ENCODE peak calls at places on chromosomes 1 and 21, in five cellular contexts. J is HFF-Myc; U is small intestine; N is activated CD4-positive, alpha-beta T cell treated with anti-CD3 and anti-CD28 coated beads for 36 hours; W is EL. D is an unnamed sample.

GRCh38 chr1:150548632-150549495 is at the start of gene ADAMTSL4:
- DNase-seq in J (no peak), U (peak; percentile 56), N (peak; percentile 67), W (peak; percentile 82), D (peak; percentile 76)

GRCh38 chr1:168135116-168135981 is 1.4 kb downstream of the GPR161 start:
- DNase-seq in J (no peak), U (no peak), N (no peak), W (peak; percentile 41), D (no peak)

GRCh38 chr1:177013273-177013672 is 151.2 kb downstream of the ASTN1 start:
- DNase-seq in J (no peak), U (no peak), N (no peak), W (no peak), D (no peak)

GRCh38 chr1:18109058-18109755 is 1.6 kb downstream of the IGSF21 start:
- DNase-seq in J (no peak), U (no peak), N (no peak), W (no peak), D (peak; percentile 34)

GRCh38 chr1:1168451-1169411 is 4.9 kb upstream of the TTLL10 start:
- DNase-seq in J (no peak), U (no peak), N (no peak), W (no peak), D (no peak)

GRCh38 chr1:85048296-85049064 is at the start of gene MCOLN3:
- DNase-seq in J (no peak), U (peak; percentile 44), N (peak; percentile 62), W (peak; percentile 44), D (peak; percentile 62)

GRCh38 chr1:112808861-112809684 is 93.9 kb upstream of the PPM1J start:
- DNase-seq in J (no peak), U (peak; percentile 71), N (peak; percentile 85), W (peak; percentile 76), D (peak; percentile 79)

GRCh38 chr1:23923592-23924495 is 10.7 kb upstream of the CNR2 start:
- DNase-seq in J (no peak), U (no peak), N (no peak), W (no peak), D (no peak)

GRCh38 chr1:116260621-116261020 is 112.4 kb upstream of the ATP1A1 start:
- DNase-seq in J (no peak), U (peak; percentile 72), N (no peak), W (no peak), D (no peak)

GRCh38 chr1:229341811-229342304 is 989 bp downstream of the CCSAP start:
- DNase-seq in J (no peak), U (no peak), N (no peak), W (no peak), D (no peak)

GRCh38 chr1:156886583-156887302 is 6.8 kb upstream of the PEAR1 start:
- DNase-seq in J (no peak), U (no peak), N (no peak), W (no peak), D (no peak)

GRCh38 chr21:35583566-35584216 is 476.6 kb downstream of the SETD4 start:
- DNase-seq in J (no peak), U (no peak), N (no peak), W (no peak), D (no peak)

GRCh38 chr1:213179784-213180183 is 128.7 kb downstream of the RPS6KC1 start:
- DNase-seq in J (no peak), U (peak; percentile 5), N (no peak), W (no peak), D (no peak)

GRCh38 chr1:222095606-222096475 is 354.0 kb upstream of the DUSP10 start:
- DNase-seq in J (no peak), U (peak; percentile 48), N (peak; percentile 75), W (peak; percentile 20), D (no peak)

GRCh38 chr1:2949966-2950925 is 71.0 kb upstream of the ACTRT2 start:
- DNase-seq in J (no peak), U (no peak), N (no peak), W (no peak), D (no peak)

GRCh38 chr1:16184557-16185303 is 27.7 kb downstream of the ARHGEF19 start:
- DNase-seq in J (no peak), U (no peak), N (no peak), W (no peak), D (no peak)

D was measured in MG63.